ENCODE peak calls at places on chromosomes 7 and 10, in four cellular contexts. One of them, this sample, is unnamed.

GRCh38 chr10:88343761-88344484 is 239.2 kb downstream of the RNLS start:
- DNase-seq in HCT116: no peak
- DNase-seq in HEK293T: no peak
- DNase-seq in activated CD4-positive, alpha-beta T cell treated with anti-CD3 and anti-CD28 coated beads, Interleukin-2, amount 10 ng/mL, durations not matched to agents 7 days and 5 days: no peak
- DNase-seq in this sample: no peak

GRCh38 chr10:71501402-71501801 is 104.7 kb downstream of the CDH23 start:
- DNase-seq in HCT116: no peak
- DNase-seq in HEK293T: no peak
- DNase-seq in activated CD4-positive, alpha-beta T cell treated with anti-CD3 and anti-CD28 coated beads, Interleukin-2, amount 10 ng/mL, durations not matched to agents 7 days and 5 days: no peak
- DNase-seq in this sample: no peak

GRCh38 chr10:57624856-57625592 is 642.7 kb downstream of the IPMK start:
- DNase-seq in HCT116: no peak
- DNase-seq in HEK293T: no peak
- DNase-seq in activated CD4-positive, alpha-beta T cell treated with anti-CD3 and anti-CD28 coated beads, Interleukin-2, amount 10 ng/mL, durations not matched to agents 7 days and 5 days: no peak
- DNase-seq in this sample: no peak

GRCh38 chr7:148505955-148506354 is 84.6 kb upstream of the C7orf33 start:
- DNase-seq in HCT116: no peak
- DNase-seq in HEK293T: no peak
- DNase-seq in activated CD4-positive, alpha-beta T cell treated with anti-CD3 and anti-CD28 coated beads, Interleukin-2, amount 10 ng/mL, durations not matched to agents 7 days and 5 days: no peak
- DNase-seq in this sample: no peak

GRCh38 chr10:23198940-23199767 is 7.0 kb downstream of the PTF1A start:
- DNase-seq in HCT116: no peak
- DNase-seq in HEK293T: peak; percentile 74
- DNase-seq in activated CD4-positive, alpha-beta T cell treated with anti-CD3 and anti-CD28 coated beads, Interleukin-2, amount 10 ng/mL, durations not matched to agents 7 days and 5 days: no peak
- DNase-seq in this sample: no peak

GRCh38 chr7:90262438-90262837 is 17.5 kb downstream of the CFAP69 start:
- DNase-seq in HCT116: peak; percentile 15
- DNase-seq in HEK293T: peak; percentile 23
- DNase-seq in activated CD4-positive, alpha-beta T cell treated with anti-CD3 and anti-CD28 coated beads, Interleukin-2, amount 10 ng/mL, durations not matched to agents 7 days and 5 days: no peak
- DNase-seq in this sample: no peak

GRCh38 chr7:88034083-88034695 is 100.1 kb downstream of the ADAM22 start:
- DNase-seq in HCT116: no peak
- DNase-seq in HEK293T: no peak
- DNase-seq in activated CD4-positive, alpha-beta T cell treated with anti-CD3 and anti-CD28 coated beads, Interleukin-2, amount 10 ng/mL, durations not matched to agents 7 days and 5 days: no peak
- DNase-seq in this sample: no peak

GRCh38 chr10:99530108-99531025 is 2.4 kb upstream of the NKX2-3 start:
- DNase-seq in HCT116: no peak
- DNase-seq in HEK293T: no peak
- DNase-seq in activated CD4-positive, alpha-beta T cell treated with anti-CD3 and anti-CD28 coated beads, Interleukin-2, amount 10 ng/mL, durations not matched to agents 7 days and 5 days: no peak
- DNase-seq in this sample: no peak

GRCh38 chr10:130022501-130023299 is 58.6 kb upstream of the EBF3 start:
- DNase-seq in HCT116: no peak
- DNase-seq in HEK293T: no peak
- DNase-seq in activated CD4-positive, alpha-beta T cell treated with anti-CD3 and anti-CD28 coated beads, Interleukin-2, amount 10 ng/mL, durations not matched to agents 7 days and 5 days: no peak
- DNase-seq in this sample: no peak

GRCh38 chr7:73932364-73932763 is 71.4 kb downstream of the TMEM270 start:
- DNase-seq in HCT116: no peak
- DNase-seq in HEK293T: no peak
- DNase-seq in activated CD4-positive, alpha-beta T cell treated with anti-CD3 and anti-CD28 coated beads, Interleukin-2, amount 10 ng/mL, durations not matched to agents 7 days and 5 days: no peak
- DNase-seq in this sample: no peak

GRCh38 chr7:98724591-98724990 is 107.5 kb downstream of the NPTX2 start:
- DNase-seq in HCT116: no peak
- DNase-seq in HEK293T: no peak
- DNase-seq in activated CD4-positive, alpha-beta T cell treated with anti-CD3 and anti-CD28 coated beads, Interleukin-2, amount 10 ng/mL, durations not matched to agents 7 days and 5 days: no peak
- DNase-seq in this sample: no peak

GRCh38 chr10:19970707-19971106 is 154.5 kb downstream of the PLXDC2 start:
- DNase-seq in HCT116: no peak
- DNase-seq in HEK293T: no peak
- DNase-seq in activated CD4-positive, alpha-beta T cell treated with anti-CD3 and anti-CD28 coated beads, Interleukin-2, amount 10 ng/mL, durations not matched to agents 7 days and 5 days: no peak
- DNase-seq in this sample: no peak

GRCh38 chr10:130196511-130197487 is 60.6 kb downstream of the GLRX3 start:
- DNase-seq in HCT116: no peak
- DNase-seq in HEK293T: no peak
- DNase-seq in activated CD4-positive, alpha-beta T cell treated with anti-CD3 and anti-CD28 coated beads, Interleukin-2, amount 10 ng/mL, durations not matched to agents 7 days and 5 days: no peak
- DNase-seq in this sample: no peak

GRCh38 chr10:97319671-97320479 is 804 bp downstream of the FRAT1 start:
- DNase-seq in HCT116: no peak
- DNase-seq in HEK293T: no peak
- DNase-seq in activated CD4-positive, alpha-beta T cell treated with anti-CD3 and anti-CD28 coated beads, Interleukin-2, amount 10 ng/mL, durations not matched to agents 7 days and 5 days: peak; percentile 54
- DNase-seq in this sample: peak; percentile 79

GRCh38 chr10:3037182-3037581 is 30.2 kb upstream of the PFKP start:
- DNase-seq in HCT116: no peak
- DNase-seq in HEK293T: no peak
- DNase-seq in activated CD4-positive, alpha-beta T cell treated with anti-CD3 and anti-CD28 coated beads, Interleukin-2, amount 10 ng/mL, durations not matched to agents 7 days and 5 days: no peak
- DNase-seq in this sample: no peak